ENCODE peak calls at places on chromosome 15, in four cellular contexts. One of them, this sample, is unnamed.

GRCh38 chr15:51244366-51244977 is 93.9 kb downstream of the CYP19A1 start:
- DNase-seq in astrocyte: no peak
- DNase-seq in AG09309: no peak
- DNase-seq in HepG2: no peak
- DNase-seq in this sample: no peak

GRCh38 chr15:70025413-70026296 is 72.1 kb downstream of the TLE3 start:
- DNase-seq in astrocyte: no peak
- DNase-seq in AG09309: no peak
- DNase-seq in HepG2: no peak
- DNase-seq in this sample: no peak

GRCh38 chr15:55628369-55628730 is 40.2 kb upstream of the PYGO1 start:
- DNase-seq in astrocyte: no peak
- DNase-seq in AG09309: no peak
- DNase-seq in HepG2: no peak
- DNase-seq in this sample: no peak

GRCh38 chr15:99019558-99020540 is 12.3 kb upstream of the PGPEP1L start:
- DNase-seq in astrocyte: peak
- DNase-seq in AG09309: peak
- DNase-seq in HepG2: peak
- DNase-seq in this sample: no peak

GRCh38 chr15:63449711-63450110 is 54.7 kb upstream of the USP3 start:
- DNase-seq in astrocyte: no peak
- DNase-seq in AG09309: no peak
- DNase-seq in HepG2: no peak
- DNase-seq in this sample: no peak

GRCh38 chr15:64837502-64837901 is 4.2 kb upstream of the PLEKHO2 start:
- DNase-seq in astrocyte: no peak
- DNase-seq in AG09309: no peak
- DNase-seq in HepG2: no peak
- DNase-seq in this sample: no peak

GRCh38 chr15:68385671-68386586 is 46.0 kb downstream of the ITGA11 start:
- DNase-seq in astrocyte: no peak
- DNase-seq in AG09309: no peak
- DNase-seq in HepG2: no peak
- DNase-seq in this sample: no peak

GRCh38 chr15:90343391-90343790 is 8.7 kb upstream of the ZNF774 start:
- DNase-seq in astrocyte: peak
- DNase-seq in AG09309: no peak
- DNase-seq in HepG2: no peak
- DNase-seq in this sample: no peak

GRCh38 chr15:39273805-39274411 is 307.0 kb upstream of the THBS1 start:
- DNase-seq in astrocyte: peak
- DNase-seq in AG09309: no peak
- DNase-seq in HepG2: peak
- DNase-seq in this sample: no peak

GRCh38 chr15:81686021-81686420 is 312.0 kb upstream of the TMC3 start:
- DNase-seq in astrocyte: no peak
- DNase-seq in AG09309: no peak
- DNase-seq in HepG2: no peak
- DNase-seq in this sample: no peak

GRCh38 chr15:101269479-101270223 is 7.6 kb downstream of the SELENOS start:
- DNase-seq in astrocyte: no peak
- DNase-seq in AG09309: no peak
- DNase-seq in HepG2: no peak
- DNase-seq in this sample: no peak

GRCh38 chr15:90143176-90143655 is 40.9 kb upstream of the IDH2 start:
- DNase-seq in astrocyte: peak
- DNase-seq in AG09309: no peak
- DNase-seq in HepG2: no peak
- DNase-seq in this sample: peak

GRCh38 chr15:63331456-63331855 is 50.2 kb downstream of the CA12 start:
- DNase-seq in astrocyte: peak
- DNase-seq in AG09309: no peak
- DNase-seq in HepG2: no peak
- DNase-seq in this sample: no peak

GRCh38 chr15:29873942-29874341 is 51.7 kb upstream of the TJP1 start:
- DNase-seq in astrocyte: no peak
- DNase-seq in AG09309: no peak
- DNase-seq in HepG2: no peak
- DNase-seq in this sample: no peak

GRCh38 chr15:41932511-41932910 is 38.7 kb upstream of the SPTBN5 start:
- DNase-seq in astrocyte: no peak
- DNase-seq in AG09309: no peak
- DNase-seq in HepG2: no peak
- DNase-seq in this sample: no peak

GRCh38 chr15:97961067-97961954 is 808 bp downstream of the ARRDC4 start:
- DNase-seq in astrocyte: no peak
- DNase-seq in AG09309: no peak
- DNase-seq in HepG2: peak
- DNase-seq in this sample: no peak

GRCh38 chr15:99437315-99438221 is 128.2 kb upstream of the MEF2A start:
- DNase-seq in astrocyte: no peak
- DNase-seq in AG09309: no peak
- DNase-seq in HepG2: no peak
- DNase-seq in this sample: no peak

DNA sequence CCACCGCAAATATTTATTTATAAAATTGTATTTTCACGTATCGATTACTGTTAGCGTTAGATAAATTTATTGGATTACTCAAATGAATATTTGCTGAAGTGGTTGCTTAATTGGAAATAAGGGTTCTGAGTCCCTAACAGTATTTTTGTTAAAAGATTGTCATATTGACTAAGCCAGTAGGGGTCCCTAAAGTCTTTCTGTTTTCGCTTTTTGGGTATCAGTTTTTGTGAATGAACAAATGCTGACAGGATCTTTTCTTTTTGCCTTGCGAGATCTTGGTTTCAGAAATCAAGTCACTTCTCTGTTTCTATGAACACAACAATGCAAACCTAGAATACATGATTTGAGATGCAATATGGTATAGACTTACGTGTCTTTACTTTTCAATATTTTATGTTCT is 7.1 kb downstream of the RAD51 start:
- DNase-seq in astrocyte: no peak
- DNase-seq in AG09309: no peak
- DNase-seq in HepG2: peak
- DNase-seq in this sample: no peak
- TF ChIP-seq CTCF in astrocyte: peak
- TF ChIP-seq CTCF in AG09309: no peak
- TF ChIP-seq CTCF in HepG2: no peak
- TF ChIP-seq CTCF in this sample: peak

DNA sequence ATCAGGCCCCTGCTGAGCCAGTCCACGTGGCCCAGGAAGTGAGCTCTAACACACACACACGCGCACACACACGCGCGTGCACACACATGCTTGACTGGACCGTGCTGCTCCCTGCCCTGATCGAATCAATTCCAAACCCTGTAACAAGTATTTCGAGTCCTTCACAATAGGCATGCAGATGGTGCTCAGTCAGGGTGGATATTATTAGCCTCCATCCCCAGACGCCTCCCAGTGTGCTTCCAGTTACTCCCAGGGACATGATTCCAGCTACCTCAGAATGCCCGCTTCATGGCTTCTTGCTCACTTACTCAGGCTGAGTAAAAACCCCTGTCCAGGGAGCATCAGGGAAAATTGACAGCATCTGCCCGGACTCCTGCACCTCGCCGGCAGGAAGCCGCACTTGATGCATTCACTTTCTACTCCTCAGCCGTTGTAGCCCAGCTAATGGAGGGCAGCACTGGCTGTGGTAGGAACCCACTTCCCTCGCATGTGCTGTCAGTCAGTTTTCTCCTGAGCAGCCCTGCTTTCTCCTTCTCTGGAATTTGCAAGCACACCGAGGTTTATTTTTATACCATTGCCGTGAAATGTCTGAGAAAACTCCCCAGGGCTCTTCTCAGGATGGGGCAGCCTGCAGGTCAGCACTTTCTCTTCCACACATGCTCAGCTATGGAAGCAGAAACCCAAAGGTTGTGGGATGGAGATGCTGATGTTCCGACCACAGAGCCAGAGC is 126.1 kb upstream of the ABHD17C start:
- DNase-seq in astrocyte: no peak
- DNase-seq in AG09309: no peak
- DNase-seq in HepG2: no peak
- DNase-seq in this sample: no peak
- TF ChIP-seq CTCF in astrocyte: no peak
- TF ChIP-seq CTCF in AG09309: no peak
- TF ChIP-seq CTCF in HepG2: no peak
- TF ChIP-seq CTCF in this sample: no peak

DNA sequence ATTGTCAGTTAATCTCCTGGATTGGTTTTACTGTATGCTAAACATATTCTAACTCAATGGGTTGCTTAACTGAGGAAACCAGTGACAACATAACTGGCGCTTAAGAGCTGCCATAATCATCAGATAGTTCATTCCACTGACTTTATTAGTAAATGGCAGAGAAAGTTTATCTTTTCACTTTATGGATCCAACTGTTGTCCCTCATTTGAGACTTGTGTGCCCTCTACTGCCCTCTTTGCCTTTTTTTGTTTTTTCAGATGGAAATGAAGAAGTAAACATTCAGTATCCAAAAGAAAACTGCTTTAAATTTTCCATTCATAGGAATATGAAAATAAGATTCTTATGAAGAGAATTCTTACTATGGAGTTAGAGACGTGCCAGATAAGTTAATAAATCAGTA is 93.5 kb downstream of the NPTN start:
- DNase-seq in astrocyte: no peak
- DNase-seq in AG09309: no peak
- DNase-seq in HepG2: no peak
- DNase-seq in this sample: no peak
- TF ChIP-seq CTCF in astrocyte: no peak
- TF ChIP-seq CTCF in AG09309: no peak
- TF ChIP-seq CTCF in HepG2: no peak
- TF ChIP-seq CTCF in this sample: peak

GRCh38 chr15:52527898-52528464 is 699 bp downstream of the MYO5A start:
- DNase-seq in astrocyte: peak
- DNase-seq in AG09309: no peak
- DNase-seq in HepG2: no peak
- DNase-seq in this sample: no peak

GRCh38 chr15:52527196-52527897 is 1.3 kb downstream of the MYO5A start:
- DNase-seq in astrocyte: no peak
- DNase-seq in AG09309: no peak
- DNase-seq in HepG2: no peak
- DNase-seq in this sample: no peak

GRCh38 chr15:52529940-52530339 is 1.3 kb upstream of the MYO5A start:
- DNase-seq in astrocyte: no peak
- DNase-seq in AG09309: no peak
- DNase-seq in HepG2: no peak
- DNase-seq in this sample: no peak

GRCh38 chr15:52528465-52529288 is at the start of gene MYO5A:
- DNase-seq in astrocyte: peak
- DNase-seq in AG09309: peak
- DNase-seq in HepG2: peak
- DNase-seq in this sample: peak

GRCh38 chr15:52529289-52529929 is 729 bp upstream of the MYO5A start:
- DNase-seq in astrocyte: no peak
- DNase-seq in AG09309: no peak
- DNase-seq in HepG2: no peak
- DNase-seq in this sample: no peak
- TF ChIP-seq CTCF in astrocyte: no peak
- TF ChIP-seq CTCF in AG09309: no peak
- TF ChIP-seq CTCF in HepG2: no peak
- TF ChIP-seq CTCF in this sample: no peak

DNA sequence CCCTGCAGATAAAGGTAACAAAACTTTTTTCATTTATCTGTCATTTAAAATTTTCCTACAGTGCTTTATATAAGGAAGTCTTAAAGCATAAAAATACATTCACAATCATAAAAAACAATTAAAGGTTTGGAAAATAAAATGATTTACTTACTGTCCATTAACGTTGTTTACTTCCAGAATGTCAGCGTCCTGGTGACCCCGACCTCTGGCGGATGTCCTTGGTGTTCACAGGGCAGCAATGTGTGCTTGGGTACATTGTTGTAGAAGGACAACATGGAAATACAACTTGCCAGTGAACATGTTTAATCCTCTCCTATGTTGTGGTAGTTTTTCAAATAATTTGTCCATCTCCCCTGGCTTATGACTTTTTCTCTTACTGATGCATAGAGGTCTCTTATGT is 168.8 kb upstream of the NDN start:
- DNase-seq in astrocyte: no peak
- DNase-seq in AG09309: no peak
- DNase-seq in HepG2: no peak
- DNase-seq in this sample: no peak
- TF ChIP-seq CTCF in astrocyte: no peak
- TF ChIP-seq CTCF in AG09309: no peak
- TF ChIP-seq CTCF in HepG2: peak
- TF ChIP-seq CTCF in this sample: no peak

DNA sequence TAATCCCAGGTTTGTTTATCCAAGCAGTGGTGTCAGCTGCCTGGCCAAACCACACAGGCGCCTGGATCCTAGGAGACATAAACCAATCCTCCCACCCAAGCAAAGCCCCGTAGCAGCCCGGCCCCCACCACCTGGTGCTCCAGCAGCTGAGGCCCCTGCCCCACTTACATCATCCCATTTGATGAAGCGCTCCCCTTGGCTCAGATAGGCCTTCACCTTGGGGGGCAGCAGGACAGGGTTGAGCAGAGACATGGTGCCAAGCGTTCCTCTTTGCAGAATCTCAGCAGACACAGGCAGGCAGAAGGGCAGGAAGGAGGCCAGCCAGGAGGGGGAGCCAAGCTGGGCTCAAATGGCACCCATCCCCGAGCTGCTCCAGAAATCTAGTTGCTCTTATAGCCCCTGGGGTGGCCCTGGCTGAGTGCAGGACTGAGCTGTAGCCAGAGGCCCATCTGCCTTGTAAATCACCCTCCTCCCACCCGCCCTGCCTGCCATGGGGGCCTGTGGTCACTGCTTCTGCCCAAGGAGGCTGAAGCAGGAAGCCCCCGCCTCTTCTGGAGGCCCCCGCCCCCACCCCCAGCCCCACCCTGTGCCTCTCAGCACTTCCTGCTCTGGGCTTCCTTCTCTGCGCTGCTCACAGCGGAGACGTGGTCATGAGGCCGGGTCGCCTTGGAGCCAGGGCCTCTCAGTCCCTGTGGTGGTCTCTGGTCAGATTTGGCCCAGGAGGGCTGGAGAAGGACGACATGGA is at the start of gene PLCB2:
- DNase-seq in astrocyte: no peak
- DNase-seq in AG09309: no peak
- DNase-seq in HepG2: peak
- DNase-seq in this sample: no peak
- TF ChIP-seq CTCF in astrocyte: peak
- TF ChIP-seq CTCF in AG09309: peak
- TF ChIP-seq CTCF in HepG2: peak
- TF ChIP-seq CTCF in this sample: peak

This sample was measured in retinal pigment epithelial cell.